ENCODE peak calls at places on chromosome 15, in nine cellular contexts. One of them, this sample, is unnamed.
A peak's percentile ranks its signal among the peaks of the same experiment; 100 is the strongest.

GRCh38 chr15:51629612-51630011 is 7.0 kb upstream of the DMXL2 start:
- DNase-seq in H1: no peak
- DNase-seq in NB4: peak; percentile 87
- DNase-seq in endothelial cell of umbilical vein: no peak
- DNase-seq in GM12878: no peak
- DNase-seq in HCT116: no peak
- DNase-seq in K562: no peak
- DNase-seq in A549: no peak
- DNase-seq in WTC11: no peak
- DNase-seq in this sample: no peak

GRCh38 chr15:44296625-44297524 is 8.4 kb downstream of the GOLM2 start:
- DNase-seq in K562: peak; percentile 57
- DNase-seq in WTC11: no peak
- DNase-seq in GM12878: no peak
- DNase-seq in A549: peak; percentile 72
- DNase-seq in HCT116: peak; percentile 40
- DNase-seq in NB4: peak; percentile 85
- DNase-seq in H1: no peak
- DNase-seq in endothelial cell of umbilical vein: peak; percentile 18
- DNase-seq in this sample: no peak

GRCh38 chr15:74040115-74040850 is 42.1 kb downstream of the GOLGA6A start:
- DNase-seq in A549: peak; percentile 15
- DNase-seq in H1: no peak
- DNase-seq in K562: no peak
- DNase-seq in NB4: no peak
- DNase-seq in HCT116: no peak
- DNase-seq in WTC11: no peak
- DNase-seq in GM12878: no peak
- DNase-seq in endothelial cell of umbilical vein: peak; percentile 40
- DNase-seq in this sample: no peak

GRCh38 chr15:90539789-90540188 is 10.1 kb downstream of the CRTC3 start:
- DNase-seq in NB4: no peak
- DNase-seq in A549: no peak
- DNase-seq in HCT116: no peak
- DNase-seq in K562: no peak
- DNase-seq in WTC11: no peak
- DNase-seq in H1: no peak
- DNase-seq in endothelial cell of umbilical vein: no peak
- DNase-seq in GM12878: no peak
- DNase-seq in this sample: no peak

GRCh38 chr15:73273181-73274002 is 95.4 kb downstream of the HCN4 start:
- DNase-seq in NB4: peak; percentile 64
- DNase-seq in A549: peak; percentile 68
- DNase-seq in WTC11: peak; percentile 66
- DNase-seq in endothelial cell of umbilical vein: peak; percentile 58
- DNase-seq in K562: peak; percentile 59
- DNase-seq in H1: peak; percentile 67
- DNase-seq in HCT116: peak; percentile 15
- DNase-seq in GM12878: no peak
- DNase-seq in this sample: peak; percentile 71

GRCh38 chr15:90603893-90604292 is 74.2 kb downstream of the CRTC3 start:
- DNase-seq in A549: peak; percentile 47
- DNase-seq in WTC11: no peak
- DNase-seq in NB4: peak; percentile 59
- DNase-seq in endothelial cell of umbilical vein: peak; percentile 26
- DNase-seq in GM12878: no peak
- DNase-seq in K562: no peak
- DNase-seq in H1: no peak
- DNase-seq in HCT116: no peak
- DNase-seq in this sample: no peak

GRCh38 chr15:61091229-61091628 is 137.9 kb downstream of the RORA start:
- DNase-seq in A549: no peak
- DNase-seq in WTC11: no peak
- DNase-seq in GM12878: no peak
- DNase-seq in K562: no peak
- DNase-seq in NB4: no peak
- DNase-seq in H1: no peak
- DNase-seq in endothelial cell of umbilical vein: no peak
- DNase-seq in HCT116: no peak
- DNase-seq in this sample: peak; percentile 42

GRCh38 chr15:56492786-56493555 is 28.0 kb upstream of the MNS1 start:
- DNase-seq in K562: no peak
- DNase-seq in endothelial cell of umbilical vein: no peak
- DNase-seq in WTC11: no peak
- DNase-seq in HCT116: no peak
- DNase-seq in NB4: no peak
- DNase-seq in H1: no peak
- DNase-seq in GM12878: no peak
- DNase-seq in A549: no peak
- DNase-seq in this sample: no peak

GRCh38 chr15:69762373-69763148 is 309.9 kb downstream of the RPLP1 start:
- DNase-seq in A549: no peak
- DNase-seq in H1: no peak
- DNase-seq in WTC11: peak; percentile 51
- DNase-seq in K562: no peak
- DNase-seq in NB4: peak; percentile 54
- DNase-seq in GM12878: no peak
- DNase-seq in endothelial cell of umbilical vein: no peak
- DNase-seq in HCT116: peak; percentile 26
- DNase-seq in this sample: peak; percentile 29

GRCh38 chr15:73969151-73969759 is 22.8 kb downstream of the STOML1 start:
- DNase-seq in WTC11: no peak
- DNase-seq in HCT116: no peak
- DNase-seq in GM12878: no peak
- DNase-seq in H1: no peak
- DNase-seq in K562: no peak
- DNase-seq in A549: no peak
- DNase-seq in NB4: no peak
- DNase-seq in endothelial cell of umbilical vein: no peak
- DNase-seq in this sample: no peak

GRCh38 chr15:76336254-76337046 is at the start of gene ISL2:
- DNase-seq in NB4: peak; percentile 99
- DNase-seq in K562: peak; percentile 97
- DNase-seq in HCT116: peak; percentile 94
- DNase-seq in WTC11: peak; percentile 97
- DNase-seq in A549: peak; percentile 99
- DNase-seq in endothelial cell of umbilical vein: peak; percentile 60
- DNase-seq in GM12878: peak; percentile 61
- DNase-seq in H1: peak; percentile 97
- DNase-seq in this sample: peak; percentile 99
- TF ChIP-seq MAX in NB4: peak; percentile 58
- TF ChIP-seq MAX in K562: peak; percentile 17
- TF ChIP-seq MAX in HCT116: no peak
- TF ChIP-seq MAX in WTC11: peak; percentile 40
- TF ChIP-seq MAX in A549: peak; percentile 80
- TF ChIP-seq MAX in endothelial cell of umbilical vein: no peak
- TF ChIP-seq MAX in GM12878: no peak
- TF ChIP-seq MAX in H1: peak; percentile 19
- TF ChIP-seq MAX in this sample: peak; percentile 79

DNA sequence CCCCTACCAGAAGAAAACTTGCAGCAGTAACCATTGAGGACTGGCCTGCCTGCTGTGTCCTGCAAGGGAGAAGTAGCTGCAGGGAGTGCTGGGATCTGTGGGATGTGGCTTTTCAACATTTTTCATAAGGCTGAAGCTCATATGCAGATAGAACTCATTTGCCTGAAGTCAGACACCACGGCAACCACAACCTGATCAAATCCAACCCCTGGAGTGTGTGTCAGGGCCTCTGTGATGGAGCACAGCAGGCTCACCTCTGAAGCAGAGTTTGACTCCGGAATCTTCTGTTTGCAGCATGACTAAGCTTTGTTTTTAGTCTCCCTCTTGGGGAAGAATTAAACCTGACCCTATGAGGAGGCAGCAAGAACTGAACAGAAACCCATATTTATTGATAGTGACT is 508.7 kb downstream of the AGBL1 start:
- DNase-seq in K562: no peak
- DNase-seq in NB4: no peak
- DNase-seq in WTC11: no peak
- DNase-seq in HCT116: no peak
- DNase-seq in H1: no peak
- DNase-seq in GM12878: no peak
- DNase-seq in A549: no peak
- DNase-seq in endothelial cell of umbilical vein: no peak
- DNase-seq in this sample: no peak
- TF ChIP-seq MAX in K562: no peak
- TF ChIP-seq MAX in NB4: no peak
- TF ChIP-seq MAX in WTC11: no peak
- TF ChIP-seq MAX in HCT116: no peak
- TF ChIP-seq MAX in H1: no peak
- TF ChIP-seq MAX in GM12878: no peak
- TF ChIP-seq MAX in A549: no peak
- TF ChIP-seq MAX in endothelial cell of umbilical vein: no peak
- TF ChIP-seq MAX in this sample: no peak

DNA sequence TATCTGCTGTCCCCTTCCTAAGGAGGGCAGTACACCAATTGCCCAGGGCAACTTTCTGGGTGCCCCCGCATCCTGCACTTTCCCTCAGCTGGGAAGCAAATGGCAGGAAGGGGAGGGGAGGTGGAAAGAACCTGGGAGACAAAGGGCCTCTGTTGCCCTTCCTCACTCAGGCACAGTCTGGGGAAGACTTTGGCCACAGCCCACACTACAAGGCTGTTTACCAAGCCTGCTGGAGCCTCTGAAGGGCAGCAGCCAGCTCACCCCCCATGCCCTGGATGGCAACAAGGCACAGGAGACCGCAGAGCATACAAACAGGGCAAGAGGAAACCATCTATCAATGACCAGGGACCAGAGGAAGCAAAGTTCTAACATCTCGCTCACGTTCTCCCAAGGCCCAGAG is 42.4 kb downstream of the ARRDC4 start:
- DNase-seq in WTC11: no peak
- DNase-seq in endothelial cell of umbilical vein: no peak
- DNase-seq in GM12878: no peak
- DNase-seq in NB4: no peak
- DNase-seq in H1: no peak
- DNase-seq in HCT116: no peak
- DNase-seq in K562: no peak
- DNase-seq in A549: no peak
- DNase-seq in this sample: no peak
- TF ChIP-seq MAX in WTC11: no peak
- TF ChIP-seq MAX in endothelial cell of umbilical vein: no peak
- TF ChIP-seq MAX in GM12878: no peak
- TF ChIP-seq MAX in NB4: no peak
- TF ChIP-seq MAX in H1: no peak
- TF ChIP-seq MAX in HCT116: no peak
- TF ChIP-seq MAX in K562: no peak
- TF ChIP-seq MAX in A549: no peak
- TF ChIP-seq MAX in this sample: no peak

GRCh38 chr15:53193149-53193548 is 403.0 kb upstream of the ONECUT1 start:
- DNase-seq in K562: no peak
- DNase-seq in A549: peak; percentile 19
- DNase-seq in H1: no peak
- DNase-seq in WTC11: no peak
- DNase-seq in HCT116: no peak
- DNase-seq in GM12878: no peak
- DNase-seq in endothelial cell of umbilical vein: peak; percentile 3
- DNase-seq in NB4: peak; percentile 34
- DNase-seq in this sample: no peak
- TF ChIP-seq MAX in K562: no peak
- TF ChIP-seq MAX in A549: no peak
- TF ChIP-seq MAX in H1: no peak
- TF ChIP-seq MAX in WTC11: no peak
- TF ChIP-seq MAX in HCT116: no peak
- TF ChIP-seq MAX in GM12878: no peak
- TF ChIP-seq MAX in endothelial cell of umbilical vein: no peak
- TF ChIP-seq MAX in NB4: no peak
- TF ChIP-seq MAX in this sample: no peak

GRCh38 chr15:99509686-99510461 is 55.9 kb upstream of the MEF2A start:
- DNase-seq in endothelial cell of umbilical vein: peak; percentile 29
- DNase-seq in A549: no peak
- DNase-seq in WTC11: no peak
- DNase-seq in GM12878: no peak
- DNase-seq in NB4: peak; percentile 90
- DNase-seq in H1: no peak
- DNase-seq in HCT116: no peak
- DNase-seq in K562: no peak
- DNase-seq in this sample: no peak
- TF ChIP-seq MAX in endothelial cell of umbilical vein: no peak
- TF ChIP-seq MAX in A549: no peak
- TF ChIP-seq MAX in WTC11: no peak
- TF ChIP-seq MAX in GM12878: no peak
- TF ChIP-seq MAX in NB4: peak; percentile 16
- TF ChIP-seq MAX in H1: no peak
- TF ChIP-seq MAX in HCT116: no peak
- TF ChIP-seq MAX in K562: no peak
- TF ChIP-seq MAX in this sample: no peak